ENCODE peak calls at places on chromosomes 13 and 19, in seven cellular contexts. B is CD8-positive, alpha-beta T cell; J is tibial artery; X is effector memory CD4-positive, alpha-beta T cell; E is lower lobe of right lung; H is heart left ventricle; T is uterus. A is an unnamed sample.
A peak's percentile ranks its signal among the peaks of the same experiment; 100 is the strongest.

GRCh38 chr19:41309225-41310030 is 544 bp upstream of the CCDC97 start:
- DNase-seq in H (no peak), E (no peak), T (no peak), X (no peak), B (no peak), J (no peak), A (no peak)

GRCh38 chr13:25973085-25973484 is 78.7 kb downstream of the SHISA2 start:
- DNase-seq in X (no peak), E (no peak), B (no peak), J (no peak), H (no peak), T (no peak), A (peak; percentile 94)

GRCh38 chr13:23724196-23724970 is 154.2 kb downstream of the TNFRSF19 start:
- DNase-seq in B (no peak), X (no peak), H (no peak), T (no peak), J (no peak), E (no peak), A (no peak)

GRCh38 chr19:33487901-33488817 is 33.4 kb downstream of the PEPD start:
- DNase-seq in T (no peak), E (peak; percentile 35), B (no peak), J (peak; percentile 43), X (no peak), H (no peak), A (peak; percentile 45)

GRCh38 chr13:58302349-58302748 is 670.8 kb downstream of the PCDH17 start:
- DNase-seq in X (no peak), H (no peak), B (no peak), E (no peak), J (no peak), T (no peak), A (no peak)

GRCh38 chr13:49627831-49628652 is at the start of gene ARL11:
- DNase-seq in E (peak; percentile 87), J (peak; percentile 76), X (no peak), T (no peak), B (peak; percentile 13), H (peak; percentile 62), A (no peak)

GRCh38 chr19:16714702-16715294 is 4.8 kb upstream of the NWD1 start:
- DNase-seq in B (no peak), H (no peak), E (peak; percentile 67), X (peak; percentile 1), T (peak; percentile 22), J (peak; percentile 67), A (peak; percentile 87)

GRCh38 chr13:40777166-40777956 is 6.4 kb upstream of the MRPS31 start:
- DNase-seq in H (no peak), J (no peak), B (no peak), X (no peak), T (no peak), E (no peak), A (peak; percentile 55)

GRCh38 chr19:13010038-13010991 is 15.0 kb downstream of the NFIX start:
- DNase-seq in B (no peak), H (no peak), T (peak; percentile 72), X (no peak), E (no peak), J (peak; percentile 96), A (no peak)

GRCh38 chr13:109569938-109570711 is 216.3 kb downstream of the IRS2 start:
- DNase-seq in E (no peak), B (no peak), X (no peak), J (no peak), T (no peak), H (no peak), A (no peak)

GRCh38 chr19:28290963-28291657 is 921.8 kb downstream of the UQCRFS1 start:
- DNase-seq in H (no peak), J (no peak), E (no peak), X (no peak), B (no peak), T (no peak), A (no peak)

GRCh38 chr13:72313546-72313945 is 413.9 kb downstream of the MZT1 start:
- DNase-seq in E (no peak), J (no peak), H (no peak), X (no peak), B (no peak), T (no peak), A (no peak)

GRCh38 chr19:17075860-17076538 is 422 bp downstream of the MYO9B start:
- DNase-seq in T (peak; percentile 56), B (peak; percentile 18), X (peak; percentile 37), J (no peak), E (peak; percentile 70), H (peak; percentile 42), A (peak; percentile 66)

GRCh38 chr19:12596927-12597548 is 13.6 kb downstream of the ZNF490 start:
- DNase-seq in J (peak; percentile 47), T (no peak), H (no peak), X (no peak), B (no peak), E (peak; percentile 76), A (no peak)

GRCh38 chr19:51735759-51736449 is 12.1 kb upstream of the HAS1 start:
- DNase-seq in E (peak; percentile 87), B (no peak), X (no peak), H (peak; percentile 77), J (peak; percentile 80), T (no peak), A (peak; percentile 53)

GRCh38 chr19:31356587-31357314 is 7.5 kb upstream of the TSHZ3 start:
- DNase-seq in J (no peak), X (no peak), T (no peak), E (peak; percentile 64), H (no peak), B (no peak), A (no peak)

GRCh38 chr13:45511310-45512147 is 46.8 kb downstream of the COG3 start:
- DNase-seq in J (no peak), E (no peak), X (no peak), T (no peak), B (no peak), H (no peak), A (peak; percentile 30)

GRCh38 chr13:98848736-98849135 is 96.3 kb upstream of the SLC15A1 start:
- DNase-seq in B (no peak), T (no peak), J (no peak), H (no peak), E (no peak), X (no peak), A (no peak)

GRCh38 chr13:74117207-74117705 is 16.9 kb downstream of the KLF12 start:
- DNase-seq in B (no peak), J (no peak), T (no peak), X (no peak), H (no peak), E (no peak), A (no peak)

GRCh38 chr19:42352216-42352892 is 26.9 kb downstream of the MEGF8 start:
- DNase-seq in X (no peak), J (no peak), B (no peak), T (no peak), H (no peak), E (no peak), A (no peak)

GRCh38 chr19:16386619-16387240 is 62.1 kb downstream of the KLF2 start:
- DNase-seq in E (no peak), X (peak; percentile 34), T (peak; percentile 61), H (peak; percentile 62), B (no peak), J (no peak), A (peak; percentile 53)

GRCh38 chr19:33562636-33563035 is 41.0 kb upstream of the PEPD start:
- DNase-seq in X (no peak), J (peak; percentile 43), T (no peak), B (no peak), E (no peak), H (no peak), A (no peak)

GRCh38 chr19:46610851-46611770 is 10.0 kb downstream of the CALM3 start:
- DNase-seq in E (no peak), B (no peak), T (no peak), J (peak; percentile 60), X (no peak), H (peak; percentile 19), A (no peak)

GRCh38 chr13:32001392-32001768 is 30.2 kb upstream of the FRY start:
- DNase-seq in H (peak; percentile 65), X (no peak), E (no peak), J (no peak), T (no peak), B (no peak), A (peak; percentile 67)

GRCh38 chr19:3985643-3986259 is 488 bp upstream of the EEF2 start:
- DNase-seq in E (no peak), H (no peak), B (no peak), T (no peak), X (no peak), J (no peak), A (no peak)

GRCh38 chr13:112967666-112968379 is 1.2 kb upstream of the MCF2L start:
- DNase-seq in T (no peak), E (no peak), J (peak; percentile 41), B (no peak), H (no peak), X (no peak), A (no peak)

GRCh38 chr19:900302-901111 is 7.2 kb downstream of the RNU6-9 start:
- DNase-seq in T (no peak), X (no peak), J (no peak), B (no peak), E (no peak), H (no peak), A (peak; percentile 39)

GRCh38 chr13:20997301-20998061 is 63.9 kb downstream of the LATS2 start:
- DNase-seq in H (peak; percentile 59), B (no peak), T (no peak), E (no peak), J (no peak), X (no peak), A (no peak)
- H3K4me1 ChIP-seq in H (peaks cover 17% of the 10 kb centered on the region), B (no peaks in the 10 kb centered on the region), T (no peaks in the 10 kb centered on the region), E (peaks cover 14% of the 10 kb centered on the region), J (peaks cover 19% of the 10 kb centered on the region), X (no peaks in the 10 kb centered on the region), A (no peaks in the 10 kb centered on the region)

GRCh38 chr19:6274756-6275155 is 5.0 kb downstream of the MLLT1 start:
- DNase-seq in J (peak; percentile 83), H (no peak), B (no peak), X (no peak), T (peak; percentile 29), E (no peak), A (no peak)
- H3K27ac ChIP-seq in J (peak overlapping the region; percentile 79), H (peak overlapping the region; percentile 92), B (no peak overlapping the region), X (no peak overlapping the region), T (peak overlapping the region; percentile 92), E (peak overlapping the region; percentile 89), A (no peak overlapping the region)

GRCh38 chr13:38636106-38636505 is 50.8 kb upstream of the FREM2 start:
- DNase-seq in B (no peak), X (no peak), T (no peak), J (no peak), H (no peak), E (no peak), A (no peak)
- H3K4me3 ChIP-seq in B (no peak overlapping the region), X (no peak overlapping the region), T (no peak overlapping the region), J (no peak overlapping the region), H (no peak overlapping the region), E (no peak overlapping the region), A (no peak overlapping the region)

GRCh38 chr19:10105241-10106099 is 692 bp upstream of the PPAN start:
- DNase-seq in B (no peak), T (no peak), E (no peak), J (no peak), H (no peak), X (peak; percentile 62), A (no peak)
- H3K4me1 ChIP-seq in B (peaks cover 58% of the 10 kb centered on the region), T (no peaks in the 10 kb centered on the region), E (peaks cover 25% of the 10 kb centered on the region), J (peaks cover 16% of the 10 kb centered on the region), H (peaks cover 50% of the 10 kb centered on the region), X (peaks cover 52% of the 10 kb centered on the region), A (peaks cover 3% of the 10 kb centered on the region)

A was measured in SJCRH30.